ENCODE peak calls at places on chromosomes 1 and 21, in six cellular contexts. One of them, this sample, is unnamed.

GRCh38 chr21:33185852-33186251 is 43.9 kb upstream of the IFNAR2 start:
- DNase-seq in stromal cell of bone marrow: no peak
- DNase-seq in cardiac muscle cell: no peak
- DNase-seq in HS-5: no peak
- DNase-seq in nephron progenitor cell: no peak
- DNase-seq in foreskin fibroblast: no peak
- DNase-seq in this sample: no peak

GRCh38 chr1:241356519-241357365 is at the start of gene RGS7:
- DNase-seq in nephron progenitor cell: peak
- DNase-seq in foreskin fibroblast: peak
- DNase-seq in stromal cell of bone marrow: peak
- DNase-seq in HS-5: peak
- DNase-seq in cardiac muscle cell: peak
- DNase-seq in this sample: no peak

GRCh38 chr1:20480261-20481157 is 5.5 kb downstream of the CAMK2N1 start:
- DNase-seq in cardiac muscle cell: no peak
- DNase-seq in foreskin fibroblast: no peak
- DNase-seq in nephron progenitor cell: no peak
- DNase-seq in HS-5: no peak
- DNase-seq in stromal cell of bone marrow: no peak
- DNase-seq in this sample: no peak

GRCh38 chr1:190633488-190633887 is 155.8 kb upstream of the BRINP3 start:
- DNase-seq in stromal cell of bone marrow: no peak
- DNase-seq in HS-5: no peak
- DNase-seq in cardiac muscle cell: peak
- DNase-seq in nephron progenitor cell: no peak
- DNase-seq in foreskin fibroblast: no peak
- DNase-seq in this sample: no peak

GRCh38 chr21:31946236-31946635 is 73.4 kb downstream of the HUNK start:
- DNase-seq in stromal cell of bone marrow: no peak
- DNase-seq in nephron progenitor cell: no peak
- DNase-seq in cardiac muscle cell: no peak
- DNase-seq in foreskin fibroblast: peak
- DNase-seq in HS-5: no peak
- DNase-seq in this sample: no peak

GRCh38 chr1:93756656-93757055 is 75.0 kb upstream of the BCAR3 start:
- DNase-seq in cardiac muscle cell: no peak
- DNase-seq in nephron progenitor cell: no peak
- DNase-seq in foreskin fibroblast: peak
- DNase-seq in HS-5: no peak
- DNase-seq in stromal cell of bone marrow: no peak
- DNase-seq in this sample: no peak

GRCh38 chr21:16794944-16795343 is 717.9 kb upstream of the CXADR start:
- DNase-seq in nephron progenitor cell: no peak
- DNase-seq in cardiac muscle cell: no peak
- DNase-seq in foreskin fibroblast: peak
- DNase-seq in stromal cell of bone marrow: peak
- DNase-seq in HS-5: peak
- DNase-seq in this sample: peak

GRCh38 chr1:62384276-62385005 is 52.4 kb upstream of the USP1 start:
- DNase-seq in stromal cell of bone marrow: peak
- DNase-seq in HS-5: peak
- DNase-seq in foreskin fibroblast: peak
- DNase-seq in nephron progenitor cell: no peak
- DNase-seq in cardiac muscle cell: peak
- DNase-seq in this sample: peak

GRCh38 chr1:170663011-170663410 is 920 bp upstream of the PRRX1 start:
- DNase-seq in stromal cell of bone marrow: no peak
- DNase-seq in cardiac muscle cell: no peak
- DNase-seq in nephron progenitor cell: no peak
- DNase-seq in foreskin fibroblast: peak
- DNase-seq in HS-5: no peak
- DNase-seq in this sample: no peak

GRCh38 chr1:201561604-201562003 is 22.7 kb downstream of the NAV1 start:
- DNase-seq in foreskin fibroblast: no peak
- DNase-seq in nephron progenitor cell: no peak
- DNase-seq in cardiac muscle cell: no peak
- DNase-seq in stromal cell of bone marrow: no peak
- DNase-seq in HS-5: no peak
- DNase-seq in this sample: no peak

GRCh38 chr21:36791695-36792451 is 93.0 kb downstream of the SIM2 start:
- DNase-seq in foreskin fibroblast: no peak
- DNase-seq in HS-5: no peak
- DNase-seq in cardiac muscle cell: peak
- DNase-seq in stromal cell of bone marrow: no peak
- DNase-seq in nephron progenitor cell: no peak
- DNase-seq in this sample: no peak

GRCh38 chr1:52634111-52634510 is 1.1 kb downstream of the SHISAL2A start:
- DNase-seq in nephron progenitor cell: no peak
- DNase-seq in foreskin fibroblast: no peak
- DNase-seq in stromal cell of bone marrow: no peak
- DNase-seq in cardiac muscle cell: no peak
- DNase-seq in HS-5: no peak
- DNase-seq in this sample: no peak

This sample was measured in foreskin keratinocyte.